ENCODE peak calls at places on chromosome 11, in nine cellular contexts. W is GM23338; V is Kasumi-1; J is brain microvascular endothelial cell; S is uterus; L is ELR; I is GM18507; G is activated CD4-positive, alpha-beta T cell treated with anti-CD3 and anti-CD28 coated beads, Interleukin-2, amount 50 U/mL, for 48 hours; K is hippocampal formation. B is an unnamed sample.

GRCh38 chr11:73468590-73469161 is 92.5 kb downstream of the RELT start:
- DNase-seq in G (no peak), I (no peak), W (no peak), J (no peak), S (no peak), L (no peak), V (no peak), K (no peak), B (no peak)

GRCh38 chr11:22461626-22462025 is 123.4 kb downstream of the SLC17A6 start:
- DNase-seq in I (no peak), K (no peak), J (no peak), V (no peak), S (no peak), L (no peak), G (no peak), W (no peak), B (peak; percentile 33)

GRCh38 chr11:67648140-67648795 is 2.3 kb downstream of the ACY3 start:
- DNase-seq in V (peak; percentile 76), J (no peak), I (no peak), G (peak; percentile 48), W (peak; percentile 85), K (no peak), L (peak; percentile 32), S (no peak), B (no peak)

GRCh38 chr11:61028135-61028729 is 56.8 kb downstream of the CD6 start:
- DNase-seq in I (no peak), L (no peak), V (peak; percentile 19), W (no peak), K (no peak), S (no peak), G (peak; percentile 78), J (no peak), B (no peak)

GRCh38 chr11:94876645-94877445 is 96.5 kb downstream of the CWC15 start:
- DNase-seq in J (peak; percentile 98), G (peak; percentile 67), S (peak; percentile 90), K (peak; percentile 14), L (peak; percentile 94), V (peak; percentile 86), W (no peak), I (peak; percentile 50), B (peak; percentile 97)

GRCh38 chr11:134535029-134536025 is 123.3 kb upstream of the B3GAT1 start:
- DNase-seq in S (peak; percentile 4), V (no peak), I (no peak), G (no peak), L (no peak), W (no peak), K (no peak), J (no peak), B (no peak)

GRCh38 chr11:128872594-128872993 is 5.5 kb upstream of the KCNJ1 start:
- DNase-seq in S (no peak), V (no peak), G (no peak), L (no peak), K (no peak), W (no peak), J (no peak), I (no peak), B (no peak)

GRCh38 chr11:102517670-102518069 is 12.9 kb downstream of the MMP7 start:
- DNase-seq in G (no peak), I (no peak), L (no peak), K (no peak), J (no peak), S (no peak), W (no peak), V (no peak), B (no peak)

GRCh38 chr11:44400431-44400830 is 90.5 kb upstream of the ALX4 start:
- DNase-seq in L (no peak), J (no peak), V (no peak), G (no peak), W (no peak), K (no peak), S (no peak), I (no peak), B (no peak)

GRCh38 chr11:62611705-62612365 is 740 bp downstream of the EML3 start:
- DNase-seq in I (no peak), G (peak; percentile 57), W (peak; percentile 52), K (no peak), L (peak; percentile 72), V (peak; percentile 66), J (no peak), S (peak; percentile 74), B (peak; percentile 83)

GRCh38 chr11:103396237-103396636 is 287.0 kb downstream of the DYNC2H1 start:
- DNase-seq in K (no peak), I (no peak), J (no peak), L (peak; percentile 56), W (no peak), G (no peak), V (no peak), S (no peak), B (no peak)

GRCh38 chr11:69580529-69580928 is 60.4 kb upstream of the CCND1 start:
- DNase-seq in W (no peak), I (no peak), J (no peak), V (no peak), G (no peak), K (no peak), S (no peak), L (no peak), B (no peak)

GRCh38 chr11:68043349-68044144 is 4.7 kb downstream of the TCIRG1 start:
- DNase-seq in W (no peak), J (peak; percentile 83), L (peak; percentile 95), G (no peak), V (peak; percentile 94), S (peak; percentile 62), K (no peak), I (no peak), B (peak; percentile 55)

GRCh38 chr11:67384851-67385366 is 6.9 kb upstream of the RAD9A start:
- DNase-seq in L (peak; percentile 62), V (no peak), J (peak; percentile 24), G (no peak), S (no peak), W (no peak), K (peak; percentile 66), I (no peak), B (peak; percentile 54)

GRCh38 chr11:72225411-72225951 is 914 bp downstream of the INPPL1 start:
- DNase-seq in J (no peak), K (no peak), S (no peak), V (no peak), W (peak; percentile 27), I (no peak), G (peak; percentile 38), L (peak; percentile 34), B (no peak)

GRCh38 chr11:126105748-126106080 is 43.0 kb upstream of the CDON start:
- DNase-seq in J (no peak), I (no peak), G (no peak), S (no peak), L (no peak), V (no peak), K (no peak), W (no peak), B (no peak)

GRCh38 chr11:47607380-47607779 is 13.2 kb upstream of the C1QTNF4 start:
- DNase-seq in V (no peak), K (peak; percentile 49), W (no peak), G (no peak), I (no peak), L (peak; percentile 83), J (peak; percentile 94), S (peak; percentile 72), B (peak; percentile 89)

GRCh38 chr11:119195680-119196079 is 10.4 kb downstream of the NHERF4 start:
- DNase-seq in J (peak; percentile 69), W (peak; percentile 96), S (no peak), G (no peak), I (no peak), V (no peak), L (peak; percentile 74), K (no peak), B (peak; percentile 69)

GRCh38 chr11:112128483-112129121 is 35.3 kb downstream of the IL18 start:
- DNase-seq in L (peak; percentile 87), V (no peak), J (peak; percentile 89), W (no peak), G (no peak), K (peak; percentile 10), S (peak; percentile 27), I (no peak), B (peak; percentile 66)

GRCh38 chr11:114970908-114971645 is 292.8 kb downstream of the NXPE2 start:
- DNase-seq in K (no peak), G (no peak), V (no peak), L (no peak), S (no peak), I (no peak), W (no peak), J (no peak), B (no peak)

GRCh38 chr11:118224512-118225180 is at the start of gene JAML:
- DNase-seq in I (no peak), L (no peak), G (peak; percentile 61), K (no peak), W (no peak), J (no peak), S (no peak), V (no peak), B (no peak)

GRCh38 chr11:103295704-103296103 is 186.5 kb downstream of the DYNC2H1 start:
- DNase-seq in G (no peak), V (peak; percentile 1), K (no peak), J (no peak), S (no peak), I (no peak), L (no peak), W (peak; percentile 16), B (peak; percentile 11)

GRCh38 chr11:23127706-23128105 is 267.4 kb upstream of the CCDC179 start:
- DNase-seq in I (no peak), L (no peak), V (no peak), K (no peak), S (no peak), W (no peak), J (no peak), G (no peak), B (no peak)

GRCh38 chr11:10328314-10329090 is 23.6 kb downstream of the ADM start:
- DNase-seq in W (no peak), S (no peak), J (peak; percentile 32), G (no peak), I (no peak), V (peak; percentile 67), L (peak; percentile 69), K (no peak), B (peak; percentile 63)

GRCh38 chr11:20110908-20111669 is 49.2 kb downstream of the DBX1 start:
- DNase-seq in V (no peak), L (peak; percentile 74), W (peak; percentile 93), J (peak; percentile 73), G (peak; percentile 55), I (peak; percentile 38), S (peak; percentile 49), K (no peak), B (peak; percentile 60)

GRCh38 chr11:10728154-10728553 is 22.9 kb upstream of the CTR9 start:
- DNase-seq in V (no peak), W (peak; percentile 25), G (no peak), J (no peak), L (no peak), I (no peak), S (no peak), K (no peak), B (no peak)

GRCh38 chr11:64206457-64207246 is at the start of gene FERMT3:
- DNase-seq in J (no peak), V (peak; percentile 94), S (peak; percentile 34), K (no peak), L (no peak), I (no peak), G (peak; percentile 85), W (no peak), B (no peak)

GRCh38 chr11:66020618-66021357 is 5.5 kb downstream of the CATSPER1 start:
- DNase-seq in W (no peak), G (no peak), L (peak; percentile 88), S (no peak), J (peak; percentile 47), K (no peak), V (peak; percentile 39), I (no peak), B (peak; percentile 66)

GRCh38 chr11:130979386-130979972 is 63.2 kb upstream of the SNX19 start:
- DNase-seq in S (no peak), J (peak; percentile 18), V (peak; percentile 0), I (no peak), L (peak; percentile 61), W (peak; percentile 82), K (no peak), G (no peak), B (peak; percentile 61)

GRCh38 chr11:64790205-64791095 is 12.1 kb upstream of the SF1 start:
- DNase-seq in W (no peak), G (no peak), K (no peak), S (no peak), I (no peak), V (no peak), J (no peak), L (no peak), B (no peak)

GRCh38 chr11:38448284-38448683 is 1850.2 kb upstream of the RAG2 start:
- DNase-seq in K (no peak), J (no peak), L (no peak), V (no peak), G (no peak), I (no peak), W (no peak), S (no peak), B (peak; percentile 33)